ENCODE peak calls at places on chromosomes 11 and 22, in four cellular contexts. G, Z, B and S are unnamed samples.
A peak's percentile ranks its signal among the peaks of the same experiment; 100 is the strongest.

GRCh38 chr11:118914178-118914918 is 11.4 kb downstream of the BCL9L start:
- DNase-seq in B (no peak), Z (peak; percentile 55), G (no peak), S (no peak)

GRCh38 chr11:2480874-2481220 is 36.0 kb downstream of the KCNQ1 start:
- DNase-seq in B (no peak), G (no peak), Z (no peak), S (no peak)

GRCh38 chr11:44623321-44623715 is 57.9 kb downstream of the CD82 start:
- DNase-seq in G (peak; percentile 55), Z (no peak), B (no peak), S (peak; percentile 5)

GRCh38 chr11:26665946-26666345 is 55.9 kb downstream of the SLC5A12 start:
- DNase-seq in B (no peak), G (no peak), Z (no peak), S (no peak)

GRCh38 chr22:21042978-21043855 is 2.5 kb upstream of the LRRC74B start:
- DNase-seq in G (no peak), B (no peak), Z (no peak), S (no peak)

GRCh38 chr22:35418726-35419125 is 18.8 kb downstream of the MCM5 start:
- DNase-seq in B (no peak), Z (no peak), G (no peak), S (no peak)

GRCh38 chr11:128733440-128734115 is 39.7 kb downstream of the FLI1 start:
- DNase-seq in Z (peak; percentile 57), B (no peak), G (no peak), S (no peak)

GRCh38 chr11:10881892-10882291 is 24.0 kb upstream of the ZBED5 start:
- DNase-seq in Z (no peak), B (no peak), G (no peak), S (no peak)

GRCh38 chr11:12235945-12236743 is 125.8 kb downstream of the MICAL2 start:
- DNase-seq in B (no peak), G (no peak), Z (no peak), S (no peak)

GRCh38 chr22:46815896-46816721 is 53.7 kb downstream of the TBC1D22A start:
- DNase-seq in G (no peak), Z (no peak), B (no peak), S (no peak)

GRCh38 chr11:75014129-75014528 is 25.4 kb downstream of the NEU3 start:
- DNase-seq in B (no peak), Z (no peak), G (no peak), S (no peak)

GRCh38 chr11:19738124-19738523 is 25.5 kb downstream of the NAV2 start:
- DNase-seq in B (no peak), G (no peak), Z (no peak), S (no peak)

GRCh38 chr11:64762277-64762915 is 2.6 kb upstream of the PYGM start:
- DNase-seq in B (no peak), Z (no peak), G (peak; percentile 65), S (no peak)

GRCh38 chr11:111469200-111469599 is 43.0 kb downstream of the BTG4 start:
- DNase-seq in G (no peak), B (no peak), Z (no peak), S (no peak)

GRCh38 chr22:17785185-17786184 is 11.2 kb upstream of the BID start:
- DNase-seq in B (peak; percentile 64), G (peak; percentile 81), Z (peak; percentile 56), S (no peak)

GRCh38 chr11:115379528-115379927 is 124.7 kb downstream of the CADM1 start:
- DNase-seq in G (no peak), Z (peak; percentile 15), B (no peak), S (no peak)

GRCh38 chr22:44389926-44390925 is 77.5 kb upstream of the SHISAL1 start:
- DNase-seq in B (no peak), G (peak; percentile 42), Z (no peak), S (no peak)

GRCh38 chr11:20609727-20610707 is 10.6 kb downstream of the SLC6A5 start:
- DNase-seq in Z (peak; percentile 70), G (peak; percentile 74), B (peak; percentile 95), S (peak; percentile 83)

GRCh38 chr11:70364745-70365535 is 33.4 kb upstream of the CTTN start:
- DNase-seq in G (no peak), Z (peak; percentile 30), B (no peak), S (no peak)

GRCh38 chr22:27804683-27805297 is 3.2 kb upstream of the MN1 start:
- DNase-seq in Z (peak; percentile 26), G (peak; percentile 88), B (peak; percentile 78), S (peak; percentile 57)

GRCh38 chr11:13970986-13971385 is 8.5 kb downstream of the SPON1 start:
- DNase-seq in G (no peak), B (peak; percentile 16), Z (no peak), S (no peak)

GRCh38 chr11:1456596-1457325 is 29.8 kb downstream of the MOB2 start:
- DNase-seq in Z (no peak), B (no peak), G (no peak), S (no peak)
- TF ChIP-seq CTCF in Z (no peak), B (no peak), G (no peak), S (no peak)

GRCh38 chr11:104151404-104152204 is 12.3 kb downstream of the PDGFD start:
- DNase-seq in Z (no peak), G (no peak), B (no peak), S (no peak)
- TF ChIP-seq CTCF in Z (peak; percentile 33), G (no peak), B (peak; percentile 62), S (peak; percentile 33)

GRCh38 chr11:108121274-108122155 is at the start of gene ACAT1:
- DNase-seq in B (peak; percentile 92), Z (peak; percentile 98), G (peak; percentile 99), S (peak; percentile 89)
- TF ChIP-seq CTCF in B (peak; percentile 44), Z (peak; percentile 26), G (peak; percentile 36), S (peak; percentile 47)

DNA sequence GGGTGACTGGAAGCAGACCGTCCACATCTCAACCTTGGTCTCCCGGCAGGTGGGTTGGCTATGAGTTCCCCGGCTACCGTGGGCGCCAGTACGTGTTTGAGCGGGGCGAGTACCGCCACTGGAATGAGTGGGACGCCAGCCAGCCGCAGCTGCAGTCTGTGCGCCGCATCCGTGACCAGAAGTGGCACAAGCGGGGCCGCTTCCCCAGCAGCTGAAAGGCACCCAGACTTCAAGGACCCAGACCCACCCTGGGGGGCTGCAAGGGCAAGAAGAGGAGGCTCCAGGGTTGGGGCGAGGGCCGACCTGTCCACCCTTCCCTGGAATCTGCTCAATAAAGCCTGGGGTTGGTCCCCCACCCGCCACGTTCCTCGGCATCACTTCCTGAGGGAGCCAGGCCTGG is 7.3 kb downstream of the CRYBB3 start:
- DNase-seq in Z (no peak), G (no peak), B (no peak), S (no peak)
- TF ChIP-seq CTCF in Z (no peak), G (no peak), B (no peak), S (no peak)

DNA sequence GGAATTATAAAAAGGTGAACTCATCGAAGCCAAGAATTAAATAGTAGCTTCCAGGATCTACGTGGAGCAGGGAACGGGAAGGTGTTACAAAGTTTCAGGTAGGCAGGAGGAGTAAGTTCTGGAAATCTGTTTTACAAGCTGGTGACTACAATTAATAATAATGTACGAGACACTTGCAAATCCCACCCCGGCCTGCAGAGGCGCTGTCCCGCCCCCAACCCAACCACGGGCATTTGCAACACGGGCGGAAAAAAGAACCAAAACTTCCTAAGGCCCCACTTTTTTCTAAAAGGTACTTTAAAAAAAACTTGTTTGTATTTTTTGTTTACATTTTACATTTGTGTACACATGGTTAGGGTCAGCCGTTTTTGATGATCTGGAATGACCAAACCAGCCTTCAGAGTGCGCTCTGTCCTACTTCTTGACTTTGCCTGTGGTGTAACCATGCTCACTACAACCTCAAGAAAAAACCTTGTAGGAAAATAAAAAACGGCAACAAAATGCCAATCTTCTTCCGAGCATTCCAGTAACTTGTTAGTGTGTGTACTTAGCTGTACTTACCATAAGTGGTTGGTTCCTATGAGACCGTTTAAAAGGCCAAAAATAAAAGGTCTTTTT is 449.6 kb upstream of the B3GAT1 start:
- DNase-seq in G (no peak), Z (no peak), B (no peak), S (no peak)
- TF ChIP-seq CTCF in G (no peak), Z (peak; percentile 51), B (peak; percentile 68), S (peak; percentile 29)

DNA sequence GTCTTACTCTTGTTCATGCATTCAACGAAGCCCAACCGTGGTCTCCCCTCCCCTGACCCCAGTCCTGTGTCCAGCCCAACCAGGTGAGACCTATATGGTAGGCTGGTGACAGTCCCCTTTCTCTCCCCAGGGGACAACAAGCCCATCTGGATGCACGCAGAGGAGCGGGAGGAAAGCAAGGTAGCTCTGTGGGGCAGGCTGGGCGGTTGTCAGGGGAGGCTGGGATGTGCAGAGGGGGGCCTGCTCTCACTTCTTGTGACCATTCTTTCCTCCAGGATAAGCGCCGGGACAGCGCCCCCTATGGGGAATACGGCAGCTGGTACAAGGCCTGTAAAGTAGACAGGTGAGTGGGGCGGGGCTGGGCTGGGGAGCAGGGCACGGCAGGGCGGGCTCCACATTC is 3.5 kb upstream of the RAB1B start:
- DNase-seq in G (no peak), Z (no peak), B (no peak), S (no peak)
- TF ChIP-seq CTCF in G (no peak), Z (peak; percentile 51), B (peak; percentile 65), S (peak; percentile 39)

GRCh38 chr11:34417203-34417602 is 21.5 kb upstream of the CAT start:
- DNase-seq in G (no peak), Z (no peak), B (no peak), S (no peak)
- TF ChIP-seq CTCF in G (no peak), Z (peak; percentile 23), B (no peak), S (no peak)